ENCODE peak calls at places on chromosome 14, in five cellular contexts. U is germinal center; N is activated CD4-positive, alpha-beta T cell treated with anti-CD3 and anti-CD28 coated beads, Interleukin-2, amount 50 U/mL, for 1 hour; E is ureter; B is left ventricle myocardium inferior. P is an unnamed sample.

GRCh38 chr14:99035712-99036593 is 236.0 kb downstream of the BCL11B start:
- DNase-seq in U (no peak), N (no peak), E (peak), B (peak), P (peak)

GRCh38 chr14:53054457-53054856 is 98.7 kb downstream of the DDHD1 start:
- DNase-seq in U (no peak), N (no peak), E (no peak), B (no peak), P (no peak)

GRCh38 chr14:38838979-38839323 is 264.1 kb downstream of the SEC23A start:
- DNase-seq in U (no peak), N (no peak), E (no peak), B (no peak), P (no peak)

GRCh38 chr14:102187583-102188001 is 47.9 kb downstream of the WDR20 start:
- DNase-seq in U (no peak), N (no peak), E (no peak), B (no peak), P (no peak)

GRCh38 chr14:24274101-24274543 is 2.7 kb upstream of the RABGGTA start:
- DNase-seq in U (peak), N (peak), E (no peak), B (no peak), P (no peak)

GRCh38 chr14:104819361-104819771 is 18.5 kb downstream of the ZBTB42 start:
- DNase-seq in U (no peak), N (no peak), E (peak), B (no peak), P (peak)

GRCh38 chr14:76525106-76525825 is 149.3 kb downstream of the ESRRB start:
- DNase-seq in U (no peak), N (no peak), E (no peak), B (no peak), P (no peak)

GRCh38 chr14:75553761-75554160 is 24.7 kb upstream of the FLVCR2 start:
- DNase-seq in U (no peak), N (no peak), E (no peak), B (no peak), P (no peak)

GRCh38 chr14:22653012-22653621 is 9.0 kb upstream of the OR6J1 start:
- DNase-seq in U (peak), N (peak), E (peak), B (peak), P (peak)

GRCh38 chr14:89259951-89260350 is 157.1 kb downstream of the FOXN3 start:
- DNase-seq in U (no peak), N (no peak), E (no peak), B (no peak), P (no peak)

GRCh38 chr14:90573385-90574105 is 176.7 kb downstream of the CALM1 start:
- DNase-seq in U (no peak), N (no peak), E (no peak), B (no peak), P (peak)

GRCh38 chr14:60331201-60332045 is 82.4 kb downstream of the PPM1A start:
- DNase-seq in U (peak), N (peak), E (peak), B (peak), P (peak)

GRCh38 chr14:80237142-80237541 is 25.8 kb upstream of the DIO2 start:
- DNase-seq in U (no peak), N (no peak), E (no peak), B (no peak), P (no peak)

GRCh38 chr14:94322648-94323570 is at the start of gene SERPINA6:
- DNase-seq in U (no peak), N (no peak), E (no peak), B (no peak), P (no peak)